ENCODE peak calls at places on chromosome 2, in seven cellular contexts. V is amniotic stem cell; Z is Calu3; D is stimulated activated CD4-positive, alpha-beta T cell treated with anti-CD3 and anti-CD28 coated beads, Interleukin-4, amount 100 ng/mL, for 48 hours; K is effector CD4-positive, alpha-beta T cell; B is endothelial cell; G is HuH-7.5. L is an unnamed sample.
A peak's percentile ranks its signal among the peaks of the same experiment; 100 is the strongest.

GRCh38 chr2:102703748-102704147 is 58.1 kb upstream of the TMEM182 start:
- DNase-seq in D (no peak), G (no peak), K (no peak), V (no peak), B (peak; percentile 16), Z (peak; percentile 37), L (no peak)

GRCh38 chr2:204982303-204982702 is 437.0 kb downstream of the PARD3B start:
- DNase-seq in B (no peak), G (no peak), V (no peak), D (no peak), K (no peak), Z (no peak), L (no peak)

GRCh38 chr2:190183535-190183934 is 121.0 kb upstream of the MSTN start:
- DNase-seq in Z (no peak), V (no peak), D (no peak), K (no peak), B (no peak), G (no peak), L (no peak)

GRCh38 chr2:205612661-205613060 is 69.6 kb upstream of the NRP2 start:
- DNase-seq in K (no peak), Z (no peak), B (no peak), G (no peak), V (no peak), D (peak; percentile 54), L (no peak)

GRCh38 chr2:157785200-157785599 is 90.9 kb downstream of the ACVR1 start:
- DNase-seq in B (no peak), V (no peak), D (no peak), Z (peak; percentile 42), G (no peak), K (no peak), L (no peak)

GRCh38 chr2:28326873-28327495 is 65.7 kb upstream of the FOSL2 start:
- DNase-seq in Z (no peak), B (no peak), V (no peak), G (no peak), K (no peak), D (no peak), L (no peak)

GRCh38 chr2:144083211-144083610 is 436.7 kb downstream of the ZEB2 start:
- DNase-seq in V (peak; percentile 45), B (no peak), G (no peak), K (no peak), D (no peak), Z (no peak), L (no peak)

GRCh38 chr2:14451312-14451711 is 181.2 kb upstream of the LRATD1 start:
- DNase-seq in K (no peak), B (no peak), D (no peak), Z (no peak), G (no peak), V (no peak), L (no peak)

GRCh38 chr2:121505005-121505404 is 25.7 kb upstream of the RNU4ATAC start:
- DNase-seq in G (no peak), V (no peak), D (no peak), K (no peak), B (no peak), Z (no peak), L (no peak)

GRCh38 chr2:31020713-31021112 is 117.5 kb downstream of the GALNT14 start:
- DNase-seq in G (no peak), K (no peak), B (no peak), Z (no peak), V (no peak), D (no peak), L (no peak)

GRCh38 chr2:214630402-214631035 is 179.0 kb downstream of the BARD1 start:
- DNase-seq in Z (no peak), B (no peak), G (no peak), D (no peak), K (no peak), V (no peak), L (no peak)

GRCh38 chr2:197108758-197109157 is 182.3 kb upstream of the PGAP1 start:
- DNase-seq in V (no peak), Z (no peak), D (no peak), B (no peak), K (no peak), G (no peak), L (no peak)